ENCODE peak calls at places on chromosomes 7 and 10, in eight cellular contexts. Q is HCT116, T is AG04450, E is gastrocnemius medialis, B is astrocyte of the spinal cord, I is epithelial cell of esophagus, S is psoas muscle, Y is upper lobe of right lung. W is an unnamed sample.
A peak's percentile ranks its signal among the peaks of the same experiment; 100 is the strongest.

GRCh38 chr10:69103784-69104183 is 15.9 kb downstream of the SRGN start:
- DNase-seq in E (no peak), S (no peak), Q (no peak), B (no peak), Y (no peak), T (no peak), I (no peak), W (no peak)

GRCh38 chr7:44981035-44981706 is 2.4 kb upstream of the MYO1G start:
- DNase-seq in Y (no peak), I (peak; percentile 37), B (no peak), S (no peak), Q (no peak), T (no peak), E (no peak), W (no peak)

GRCh38 chr7:139753079-139753692 is 24.6 kb downstream of the HIPK2 start:
- DNase-seq in T (no peak), Y (no peak), Q (no peak), S (no peak), E (no peak), B (no peak), I (no peak), W (no peak)

GRCh38 chr7:46603780-46604725 is 683.0 kb upstream of the IGFBP3 start:
- DNase-seq in S (peak; percentile 96), T (no peak), Y (peak; percentile 81), E (peak; percentile 93), I (no peak), Q (no peak), B (peak; percentile 66), W (peak; percentile 97)

GRCh38 chr7:139647812-139648616 is 124.5 kb downstream of the CLEC2L start:
- DNase-seq in Y (no peak), T (no peak), B (no peak), E (no peak), I (no peak), Q (no peak), S (no peak), W (no peak)

GRCh38 chr7:27677912-27678612 is 15.4 kb upstream of the HIBADH start:
- DNase-seq in I (peak; percentile 93), T (peak; percentile 80), Y (no peak), Q (peak; percentile 87), E (no peak), B (peak; percentile 95), S (no peak), W (no peak)

GRCh38 chr10:119290301-119291036 is 83.1 kb downstream of the GRK5 start:
- DNase-seq in Q (no peak), S (no peak), I (no peak), T (no peak), B (no peak), E (no peak), Y (no peak), W (no peak)

GRCh38 chr10:49089789-49090595 is 25.3 kb downstream of the VSTM4 start:
- DNase-seq in T (no peak), I (no peak), Y (peak; percentile 36), Q (no peak), E (no peak), S (no peak), B (peak; percentile 65), W (no peak)

GRCh38 chr7:75536491-75536890 is 44.4 kb downstream of the SPDYE5 start:
- DNase-seq in Y (peak; percentile 36), E (no peak), S (no peak), I (no peak), T (no peak), Q (no peak), B (no peak), W (peak; percentile 54)

GRCh38 chr10:132043861-132044695 is 21.7 kb upstream of the JAKMIP3 start:
- DNase-seq in S (no peak), Q (no peak), I (no peak), Y (no peak), B (no peak), E (no peak), T (no peak), W (no peak)

GRCh38 chr10:118978316-118978997 is 51.1 kb upstream of the NANOS1 start:
- DNase-seq in Y (no peak), S (no peak), I (no peak), Q (no peak), T (no peak), B (no peak), E (no peak), W (no peak)

GRCh38 chr10:59234814-59235429 is 58.5 kb downstream of the PHYHIPL start:
- DNase-seq in T (peak; percentile 15), S (no peak), B (peak; percentile 51), E (no peak), I (peak; percentile 56), Y (no peak), Q (peak; percentile 44), W (no peak)

GRCh38 chr7:73879977-73880681 is 19.2 kb downstream of the TMEM270 start:
- DNase-seq in Y (no peak), E (no peak), I (no peak), B (no peak), T (no peak), S (peak; percentile 85), Q (no peak), W (peak; percentile 95)

GRCh38 chr10:21727452-21728168 is 193.6 kb downstream of the MLLT10 start:
- DNase-seq in Q (no peak), S (no peak), B (peak; percentile 25), T (no peak), I (peak; percentile 40), Y (no peak), E (no peak), W (no peak)

GRCh38 chr7:82778021-82778420 is 334.4 kb upstream of the CACNA2D1 start:
- DNase-seq in E (no peak), B (peak; percentile 7), Q (no peak), T (no peak), I (peak; percentile 10), S (no peak), Y (no peak), W (no peak)

GRCh38 chr7:7639847-7640220 is 718 bp upstream of the UMAD1 start:
- DNase-seq in E (no peak), Y (no peak), S (no peak), B (no peak), T (no peak), I (peak; percentile 55), Q (no peak), W (no peak)

GRCh38 chr10:24618401-24618800 is 105.3 kb downstream of the ARHGAP21 start:
- DNase-seq in S (no peak), I (peak; percentile 58), Q (no peak), E (no peak), Y (no peak), B (no peak), T (no peak), W (no peak)

GRCh38 chr7:103391976-103392375 is 44.5 kb downstream of the PSMC2 start:
- DNase-seq in T (no peak), Y (no peak), Q (no peak), B (no peak), I (peak; percentile 22), E (no peak), S (no peak), W (no peak)

GRCh38 chr7:103391150-103391549 is 43.7 kb downstream of the PSMC2 start:
- DNase-seq in S (no peak), Q (no peak), I (no peak), T (no peak), B (no peak), Y (no peak), E (no peak), W (no peak)

GRCh38 chr7:103394566-103394965 is 47.1 kb downstream of the PSMC2 start:
- DNase-seq in Q (no peak), E (no peak), T (no peak), B (no peak), I (no peak), Y (no peak), S (no peak), W (no peak)

GRCh38 chr7:103398488-103398887 is 47.5 kb downstream of the SLC26A5 start:
- DNase-seq in B (no peak), T (no peak), I (no peak), S (no peak), E (no peak), Q (no peak), Y (no peak), W (no peak)

DNA sequence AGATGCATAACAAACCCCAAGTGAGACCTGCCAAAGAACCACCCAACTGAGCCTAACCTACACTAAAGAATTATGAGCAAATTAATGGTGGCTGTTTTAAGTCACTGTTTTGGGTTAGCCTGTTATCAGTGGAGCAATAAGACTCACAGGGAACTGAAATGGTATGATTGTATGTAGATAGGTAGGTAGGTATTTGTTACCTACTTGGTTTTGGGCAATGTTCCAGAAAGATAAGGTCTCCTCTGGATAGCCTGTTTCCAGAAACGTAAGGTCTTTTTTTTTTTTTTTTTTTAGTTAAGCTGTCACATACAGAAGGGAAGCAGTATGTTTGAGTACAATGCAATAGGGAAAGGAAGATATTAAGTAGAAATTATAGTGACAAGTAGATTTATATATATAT is 47.6 kb downstream of the PSMC2 start:
- DNase-seq in I (no peak), T (no peak), E (no peak), B (no peak), Q (no peak), Y (no peak), S (no peak), W (no peak)
- H3K4me3 ChIP-seq in I (no peak overlapping the region), T (no peak overlapping the region), E (no peak overlapping the region), B (no peak overlapping the region), Q (no peak overlapping the region), Y (no peak overlapping the region), S (no peak overlapping the region), W (no peak overlapping the region)

GRCh38 chr7:1457949-1458675 is 1.2 kb downstream of the MICALL2 start:
- DNase-seq in E (no peak), S (no peak), Q (no peak), Y (no peak), T (no peak), B (no peak), I (no peak), W (no peak)
- TF ChIP-seq CTCF in E (no peak), S (no peak), Q (no peak), Y (no peak), T (no peak), B (no peak), I (no peak), W (no peak)

DNA sequence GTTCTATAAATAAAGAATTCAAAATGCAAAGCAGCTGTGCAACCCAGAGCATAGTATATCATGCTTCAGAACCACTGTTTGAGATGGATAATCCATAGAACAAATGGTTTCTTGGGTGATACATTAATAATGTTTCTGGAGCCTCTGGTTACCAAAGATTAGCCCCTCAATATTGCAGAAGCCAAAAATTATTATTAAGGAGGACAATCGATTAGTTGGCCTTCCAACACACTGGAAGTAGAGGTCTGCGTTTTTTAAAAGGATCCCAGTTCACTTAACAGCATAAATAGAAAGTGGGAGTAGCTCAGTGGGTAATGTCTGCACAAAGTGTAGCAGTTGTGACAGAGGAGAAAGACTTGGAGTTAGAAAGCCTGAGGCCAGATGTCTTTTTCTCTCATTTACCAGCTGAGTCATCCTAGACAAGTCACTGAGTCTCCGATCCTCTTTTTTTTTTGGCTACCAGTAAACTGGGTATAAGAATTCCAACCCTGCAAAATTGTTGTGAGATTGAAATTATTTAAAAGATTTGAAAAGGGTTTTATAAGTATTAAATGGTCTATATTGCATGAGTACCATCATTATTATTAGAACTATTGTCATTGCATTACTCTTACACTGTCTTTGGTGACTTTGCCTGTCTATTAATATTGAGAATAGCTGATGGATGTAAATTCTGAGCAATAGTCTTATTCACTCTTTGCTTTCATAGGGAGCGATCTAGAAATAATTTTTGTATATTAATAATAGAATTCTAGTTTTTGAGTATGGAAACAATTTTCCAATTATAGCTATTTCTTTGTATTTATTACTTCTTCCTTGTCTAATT is 73.8 kb downstream of the ARID5B start:
- DNase-seq in Y (no peak), T (peak; percentile 36), S (no peak), B (peak; percentile 69), Q (no peak), E (no peak), I (peak; percentile 85), W (no peak)
- H3K4me3 ChIP-seq in Y (no peak overlapping the region), T (no peak overlapping the region), S (peak overlapping the region; percentile 38), B (no peak overlapping the region), Q (no peak overlapping the region), E (no peak overlapping the region), I (no peak overlapping the region), W (no peak overlapping the region)

GRCh38 chr7:128672927-128673517 is 930 bp downstream of the GARIN1A start:
- DNase-seq in I (peak; percentile 34), E (no peak), T (no peak), S (no peak), Y (no peak), B (peak; percentile 34), Q (peak; percentile 12), W (peak; percentile 56)
- TF ChIP-seq CTCF in I (peak; percentile 64), E (peak; percentile 28), T (peak; percentile 66), S (peak; percentile 28), Y (peak; percentile 40), B (peak; percentile 76), Q (peak; percentile 67), W (no peak)